ENCODE peak calls at places on chromosomes 2 and 18, in nine cellular contexts. H, S, Q, Y, Z, B, A, L and T are unnamed samples.

GRCh38 chr2:128308889-128309288 is 9.8 kb downstream of the HS6ST1 start:
- DNase-seq in H (no peak), S (no peak), Q (no peak), Y (no peak), Z (no peak), B (no peak), A (no peak), L (no peak), T (no peak)

GRCh38 chr2:106991866-106992265 is 105.9 kb upstream of the ST6GAL2 start:
- DNase-seq in H (no peak), S (no peak), Q (no peak), Y (no peak), Z (no peak), B (no peak), A (no peak), L (no peak), T (no peak)

GRCh38 chr2:11343626-11344341 is 652 bp downstream of the ROCK2 start:
- DNase-seq in H (no peak), S (peak), Q (peak), Y (no peak), Z (peak), B (peak), A (peak), L (peak), T (no peak)

GRCh38 chr18:6543330-6543908 is 128.7 kb upstream of the L3MBTL4 start:
- DNase-seq in H (no peak), S (peak), Q (no peak), Y (peak), Z (no peak), B (peak), A (no peak), L (peak), T (no peak)

GRCh38 chr2:49972699-49973098 is 818.4 kb upstream of the FSHR start:
- DNase-seq in H (no peak), S (peak), Q (no peak), Y (no peak), Z (no peak), B (peak), A (no peak), L (no peak), T (no peak)

GRCh38 chr18:79135924-79136323 is 66.7 kb downstream of the ATP9B start:
- DNase-seq in H (no peak), S (no peak), Q (no peak), Y (no peak), Z (no peak), B (no peak), A (no peak), L (no peak), T (no peak)

GRCh38 chr2:150520088-150520487 is 32.6 kb upstream of the RND3 start:
- DNase-seq in H (no peak), S (no peak), Q (no peak), Y (peak), Z (no peak), B (no peak), A (no peak), L (no peak), T (no peak)

GRCh38 chr2:69087211-69087911 is 74.4 kb downstream of the ANTXR1 start:
- DNase-seq in H (no peak), S (no peak), Q (no peak), Y (no peak), Z (no peak), B (no peak), A (no peak), L (no peak), T (no peak)

GRCh38 chr2:108364676-108365297 is 13.0 kb upstream of the SULT1C4 start:
- DNase-seq in H (no peak), S (no peak), Q (no peak), Y (peak), Z (no peak), B (no peak), A (no peak), L (peak), T (no peak)

GRCh38 chr18:48290162-48290926 is 118.8 kb downstream of the ZBTB7C start:
- DNase-seq in H (no peak), S (no peak), Q (no peak), Y (no peak), Z (no peak), B (peak), A (no peak), L (no peak), T (no peak)

GRCh38 chr2:64202206-64202864 is 58.1 kb upstream of the PELI1 start:
- DNase-seq in H (no peak), S (no peak), Q (no peak), Y (peak), Z (no peak), B (no peak), A (no peak), L (no peak), T (no peak)

GRCh38 chr18:76658627-76659026 is 163.6 kb upstream of the ZNF516 start:
- DNase-seq in H (no peak), S (no peak), Q (no peak), Y (no peak), Z (no peak), B (peak), A (no peak), L (peak), T (no peak)

GRCh38 chr2:95059656-95060370 is 34.3 kb downstream of the MAL start:
- DNase-seq in H (no peak), S (no peak), Q (peak), Y (no peak), Z (no peak), B (no peak), A (no peak), L (no peak), T (no peak)

GRCh38 chr2:34030273-34030672 is 431.2 kb upstream of the FAM98A start:
- DNase-seq in H (no peak), S (no peak), Q (no peak), Y (no peak), Z (no peak), B (no peak), A (no peak), L (no peak), T (no peak)

GRCh38 chr2:239945751-239946569 is 79.2 kb downstream of the NDUFA10 start:
- DNase-seq in H (no peak), S (no peak), Q (peak), Y (no peak), Z (no peak), B (no peak), A (no peak), L (no peak), T (no peak)

GRCh38 chr2:127700527-127701192 is 637 bp upstream of the SFT2D3 start:
- DNase-seq in H (no peak), S (no peak), Q (peak), Y (no peak), Z (no peak), B (no peak), A (peak), L (peak), T (peak)

GRCh38 chr2:152740743-152741328 is 22.4 kb downstream of the ARL6IP6 start:
- DNase-seq in H (no peak), S (peak), Q (no peak), Y (peak), Z (no peak), B (peak), A (no peak), L (peak), T (peak)

GRCh38 chr18:49558356-49558755 is 3.5 kb upstream of the LIPG start:
- DNase-seq in H (no peak), S (no peak), Q (no peak), Y (no peak), Z (no peak), B (no peak), A (no peak), L (no peak), T (no peak)